ENCODE peak calls at places on chromosomes 3 and 15, in nine cellular contexts. F is AG04450; D is EH; H is H4; J is psoas muscle; K is memory B cell; O is renal cortical epithelial cell; B is fibroblast of the conjunctiva; Y is activated effector memory CD4-positive, alpha-beta T cell treated with Interleukin-2 at 50 U/mL for 16 hours. E is an unnamed sample.

GRCh38 chr15:73078722-73079121 is 26.5 kb downstream of the NEO1 start:
- DNase-seq in F (peak), D (peak), H (peak), J (no peak), K (no peak), O (peak), B (no peak), Y (no peak), E (no peak)

GRCh38 chr3:188683032-188683491 is 488.7 kb upstream of the TPRG1 start:
- DNase-seq in F (peak), D (peak), H (peak), J (peak), K (no peak), O (peak), B (peak), Y (no peak), E (no peak)

GRCh38 chr3:45892161-45892560 is 5.8 kb downstream of the CCR9 start:
- DNase-seq in F (no peak), D (no peak), H (no peak), J (no peak), K (no peak), O (no peak), B (no peak), Y (no peak), E (no peak)

GRCh38 chr3:55169608-55170010 is 241.8 kb upstream of the LRTM1 start:
- DNase-seq in F (peak), D (peak), H (peak), J (no peak), K (no peak), O (peak), B (peak), Y (no peak), E (no peak)

GRCh38 chr15:63597033-63597790 is at the start of gene FBXL22:
- DNase-seq in F (peak), D (peak), H (no peak), J (no peak), K (no peak), O (no peak), B (no peak), Y (no peak), E (peak)

GRCh38 chr3:132231633-132232032 is 85.6 kb upstream of the ACP3 start:
- DNase-seq in F (no peak), D (peak), H (peak), J (no peak), K (no peak), O (peak), B (no peak), Y (no peak), E (no peak)

GRCh38 chr3:5002174-5002870 is 23.1 kb downstream of the BHLHE40 start:
- DNase-seq in F (no peak), D (no peak), H (no peak), J (no peak), K (no peak), O (peak), B (no peak), Y (peak), E (no peak)

GRCh38 chr3:193795062-193795690 is 202.2 kb downstream of the OPA1 start:
- DNase-seq in F (no peak), D (peak), H (no peak), J (no peak), K (no peak), O (no peak), B (no peak), Y (no peak), E (no peak)

GRCh38 chr15:98806275-98806895 is 158.0 kb downstream of the IGF1R start:
- DNase-seq in F (no peak), D (no peak), H (no peak), J (no peak), K (no peak), O (no peak), B (no peak), Y (no peak), E (no peak)

GRCh38 chr3:157858821-157859220 is 247.4 kb downstream of the SHOX2 start:
- DNase-seq in F (no peak), D (peak), H (no peak), J (no peak), K (no peak), O (no peak), B (no peak), Y (no peak), E (no peak)